ENCODE peak calls at places on chromosomes 13 and 19, in nine cellular contexts. G, K, P, A, O, L, D, Y and Z are unnamed samples.

GRCh38 chr19:10000171-10000826 is 10.0 kb downstream of the COL5A3 start:
- DNase-seq in G (peak), K (peak), P (peak), A (peak), O (peak), L (peak), D (peak), Y (peak), Z (peak)

GRCh38 chr13:60453490-60453889 is 56.5 kb downstream of the TDRD3 start:
- DNase-seq in G (peak), K (no peak), P (no peak), A (no peak), O (no peak), L (no peak), D (no peak), Y (no peak), Z (no peak)

GRCh38 chr13:51584731-51585191 is 499 bp downstream of the WDFY2 start:
- DNase-seq in G (peak), K (peak), P (no peak), A (peak), O (peak), L (peak), D (peak), Y (peak), Z (peak)

GRCh38 chr13:84279166-84279565 is 396.9 kb upstream of the SLITRK1 start:
- DNase-seq in G (peak), K (no peak), P (no peak), A (no peak), O (no peak), L (no peak), D (no peak), Y (no peak), Z (no peak)

GRCh38 chr13:51435002-51435578 is 17.7 kb downstream of the INTS6 start:
- DNase-seq in G (peak), K (no peak), P (no peak), A (no peak), O (peak), L (no peak), D (no peak), Y (no peak), Z (peak)

GRCh38 chr19:29944415-29945012 is 2.5 kb downstream of the URI1 start:
- DNase-seq in G (no peak), K (no peak), P (no peak), A (no peak), O (no peak), L (no peak), D (no peak), Y (no peak), Z (no peak)

GRCh38 chr19:45038931-45039893 is at the start of gene CLASRP:
- DNase-seq in G (peak), K (peak), P (peak), A (peak), O (peak), L (peak), D (peak), Y (peak), Z (peak)

GRCh38 chr19:4456843-4457653 is 546 bp downstream of the UBXN6 start:
- DNase-seq in G (peak), K (peak), P (peak), A (no peak), O (no peak), L (peak), D (peak), Y (no peak), Z (peak)

GRCh38 chr19:49808762-49809154 is 4.3 kb downstream of the FUZ start:
- DNase-seq in G (peak), K (peak), P (peak), A (peak), O (peak), L (peak), D (peak), Y (peak), Z (peak)

GRCh38 chr19:40585677-40586422 is 9.2 kb downstream of the SHKBP1 start:
- DNase-seq in G (peak), K (no peak), P (no peak), A (no peak), O (peak), L (no peak), D (no peak), Y (no peak), Z (no peak)

GRCh38 chr19:40582467-40582866 is 5.8 kb downstream of the SHKBP1 start:
- DNase-seq in G (no peak), K (no peak), P (no peak), A (no peak), O (no peak), L (no peak), D (no peak), Y (no peak), Z (no peak)

GRCh38 chr19:40585241-40585640 is 8.6 kb downstream of the SHKBP1 start:
- DNase-seq in G (no peak), K (no peak), P (no peak), A (no peak), O (no peak), L (no peak), D (no peak), Y (no peak), Z (no peak)

GRCh38 chr19:40583283-40583682 is 6.6 kb downstream of the SHKBP1 start:
- DNase-seq in G (no peak), K (no peak), P (no peak), A (no peak), O (no peak), L (no peak), D (no peak), Y (no peak), Z (no peak)

DNA sequence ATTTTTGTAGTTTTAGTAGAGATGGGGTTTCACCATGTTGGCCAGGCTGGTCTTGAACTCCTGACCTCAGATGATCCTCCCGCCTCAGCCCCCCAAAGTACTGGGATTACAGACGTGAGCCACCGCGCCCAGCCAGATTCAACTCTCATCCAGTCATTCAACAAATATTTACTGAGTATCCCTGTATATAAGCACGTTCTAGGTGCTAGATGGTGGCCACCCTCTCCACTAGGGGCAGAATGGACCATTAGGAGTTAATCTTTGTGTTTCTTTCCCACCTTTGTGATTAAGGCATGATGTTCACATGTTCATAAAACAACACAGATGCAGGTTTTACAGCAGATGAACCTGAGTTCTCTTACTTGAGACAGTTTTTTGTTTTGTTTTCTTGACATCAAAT is 7.3 kb downstream of the SHKBP1 start:
- DNase-seq in G (no peak), K (no peak), P (no peak), A (no peak), O (peak), L (no peak), D (no peak), Y (no peak), Z (no peak)
- TF ChIP-seq POLR2A in G (no peak), K (no peak), P (no peak), A (no peak), O (no peak), L (no peak), D (no peak), Y (no peak), Z (no peak)

GRCh38 chr13:97259787-97260641 is 37.9 kb downstream of the MBNL2 start:
- DNase-seq in G (peak), K (no peak), P (no peak), A (no peak), O (peak), L (no peak), D (no peak), Y (no peak), Z (peak)

GRCh38 chr13:97256343-97256783 is 34.2 kb downstream of the MBNL2 start:
- DNase-seq in G (peak), K (no peak), P (no peak), A (no peak), O (peak), L (no peak), D (no peak), Y (no peak), Z (peak)

GRCh38 chr13:97257228-97257755 is 35.2 kb downstream of the MBNL2 start:
- DNase-seq in G (no peak), K (no peak), P (no peak), A (no peak), O (peak), L (no peak), D (no peak), Y (no peak), Z (no peak)

GRCh38 chr13:97258801-97259200 is 36.7 kb downstream of the MBNL2 start:
- DNase-seq in G (peak), K (peak), P (no peak), A (no peak), O (no peak), L (no peak), D (no peak), Y (no peak), Z (peak)

DNA sequence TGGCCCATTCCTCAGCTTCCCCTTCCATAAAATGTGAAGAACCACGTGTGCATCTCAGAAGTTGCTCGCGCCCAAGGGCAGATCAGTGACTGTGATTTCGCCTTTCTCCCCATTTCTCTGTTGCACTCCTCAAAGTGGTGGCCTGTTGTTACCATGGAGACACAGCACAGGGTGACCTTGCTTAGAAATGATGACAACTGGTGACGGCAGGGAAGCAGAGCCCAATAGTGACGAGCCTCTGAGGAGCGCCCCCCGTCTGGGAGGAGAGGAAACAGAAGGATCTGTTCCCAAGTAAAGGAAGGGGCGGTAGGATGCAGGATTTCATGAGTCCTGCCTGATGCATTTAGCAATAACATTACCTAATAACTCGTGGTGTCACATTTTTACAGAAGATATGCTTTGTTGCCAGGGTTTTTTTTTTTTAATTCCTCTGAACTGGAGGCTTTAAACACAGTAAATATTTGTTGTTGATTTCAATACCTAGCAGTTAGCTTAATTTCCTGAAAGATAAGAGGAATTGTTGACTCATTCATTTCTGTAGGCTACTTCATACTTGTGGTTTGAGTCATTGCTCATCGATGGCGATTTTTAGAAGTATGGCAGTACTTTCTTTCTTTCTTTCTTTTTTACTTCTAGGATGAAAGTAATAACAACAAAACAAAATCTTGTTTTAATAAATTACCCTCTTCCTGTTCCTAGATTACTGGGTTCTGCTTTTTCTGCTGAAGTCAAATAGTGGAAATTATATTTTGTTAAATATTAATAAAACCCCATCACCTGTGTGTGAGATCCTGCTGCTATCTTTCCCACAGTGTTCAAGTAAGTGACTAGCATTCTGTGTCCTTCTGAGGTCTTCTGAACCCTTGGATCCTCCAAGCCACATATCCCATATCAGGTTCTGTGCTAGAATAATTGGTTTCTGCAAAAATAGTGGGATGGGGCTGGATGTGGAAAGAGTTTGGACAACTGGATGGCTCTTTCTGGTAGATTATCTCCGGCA is 36.0 kb downstream of the MBNL2 start:
- DNase-seq in G (peak), K (no peak), P (no peak), A (no peak), O (peak), L (no peak), D (no peak), Y (peak), Z (peak)
- TF ChIP-seq POLR2A in G (no peak), K (no peak), P (no peak), A (no peak), O (no peak), L (no peak), D (no peak), Y (no peak), Z (peak)

DNA sequence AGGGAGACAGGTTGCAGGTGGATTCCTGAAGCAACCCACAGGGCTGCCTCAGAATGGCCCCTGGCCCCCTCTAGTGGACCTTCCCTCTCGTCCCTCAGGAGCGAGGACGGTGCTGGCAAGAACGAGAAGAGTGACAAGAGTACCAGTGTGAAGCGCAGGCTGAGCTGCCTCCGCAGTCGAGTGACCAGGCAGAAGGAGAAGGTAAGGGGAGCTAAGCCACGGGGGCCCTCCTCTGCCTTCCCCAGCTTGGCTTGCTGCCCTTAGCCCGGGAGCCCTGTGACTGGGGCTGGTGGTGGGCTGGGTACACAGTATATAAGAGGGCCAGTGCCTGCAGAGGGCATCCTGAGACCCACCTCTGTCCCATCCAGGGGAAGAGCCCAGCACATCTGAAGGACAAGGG is 34.0 kb downstream of the ARHGEF18 start:
- DNase-seq in G (no peak), K (peak), P (no peak), A (no peak), O (no peak), L (no peak), D (no peak), Y (no peak), Z (no peak)
- TF ChIP-seq POLR2A in G (no peak), K (no peak), P (no peak), A (no peak), O (no peak), L (no peak), D (no peak), Y (no peak), Z (no peak)

DNA sequence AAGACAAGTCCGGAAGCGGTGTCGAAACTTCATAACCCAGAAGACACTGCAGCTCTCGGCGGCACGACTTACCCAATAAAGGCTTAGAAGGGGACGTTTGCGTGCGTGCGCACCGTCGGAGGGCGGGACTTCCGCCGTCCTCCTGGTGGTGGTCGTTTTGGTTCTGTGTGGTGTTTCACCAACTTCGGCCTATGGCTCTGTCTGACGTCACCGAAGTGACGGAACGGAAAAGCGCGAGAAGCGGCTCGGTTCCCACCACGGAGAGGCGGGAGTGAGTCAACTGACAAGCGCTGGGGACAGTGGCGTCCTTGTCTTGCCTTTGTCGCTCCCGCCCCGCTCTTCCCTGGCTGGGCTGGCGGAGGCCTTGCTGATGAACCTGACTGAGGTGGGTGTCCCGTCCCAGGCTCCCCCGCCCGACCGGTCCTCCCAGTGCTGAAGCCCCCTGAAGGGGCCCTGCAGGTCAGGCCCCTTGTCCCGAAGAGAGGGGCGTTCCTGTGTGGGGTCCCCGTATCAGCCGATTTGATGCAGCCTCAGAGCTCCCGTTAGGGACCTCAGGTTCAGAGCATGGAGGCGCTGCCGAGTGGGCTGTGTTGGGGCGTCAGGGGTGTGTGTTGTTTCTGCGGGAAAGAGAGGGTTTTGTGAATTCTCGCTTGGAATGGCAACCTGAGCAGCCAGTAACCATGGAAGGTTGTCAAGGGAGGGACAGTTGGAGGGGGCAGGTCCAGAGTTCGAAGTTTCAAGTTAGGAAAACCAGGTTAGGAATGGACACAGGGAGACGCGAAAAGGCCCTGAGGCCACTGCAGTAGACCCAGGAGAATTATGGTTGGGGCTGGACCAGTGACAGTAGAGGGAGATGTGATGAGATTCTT is at the start of gene ZNF548:
- DNase-seq in G (peak), K (peak), P (peak), A (peak), O (peak), L (peak), D (peak), Y (peak), Z (peak)
- TF ChIP-seq POLR2A in G (peak), K (no peak), P (peak), A (peak), O (no peak), L (peak), D (peak), Y (peak), Z (peak)

DNA sequence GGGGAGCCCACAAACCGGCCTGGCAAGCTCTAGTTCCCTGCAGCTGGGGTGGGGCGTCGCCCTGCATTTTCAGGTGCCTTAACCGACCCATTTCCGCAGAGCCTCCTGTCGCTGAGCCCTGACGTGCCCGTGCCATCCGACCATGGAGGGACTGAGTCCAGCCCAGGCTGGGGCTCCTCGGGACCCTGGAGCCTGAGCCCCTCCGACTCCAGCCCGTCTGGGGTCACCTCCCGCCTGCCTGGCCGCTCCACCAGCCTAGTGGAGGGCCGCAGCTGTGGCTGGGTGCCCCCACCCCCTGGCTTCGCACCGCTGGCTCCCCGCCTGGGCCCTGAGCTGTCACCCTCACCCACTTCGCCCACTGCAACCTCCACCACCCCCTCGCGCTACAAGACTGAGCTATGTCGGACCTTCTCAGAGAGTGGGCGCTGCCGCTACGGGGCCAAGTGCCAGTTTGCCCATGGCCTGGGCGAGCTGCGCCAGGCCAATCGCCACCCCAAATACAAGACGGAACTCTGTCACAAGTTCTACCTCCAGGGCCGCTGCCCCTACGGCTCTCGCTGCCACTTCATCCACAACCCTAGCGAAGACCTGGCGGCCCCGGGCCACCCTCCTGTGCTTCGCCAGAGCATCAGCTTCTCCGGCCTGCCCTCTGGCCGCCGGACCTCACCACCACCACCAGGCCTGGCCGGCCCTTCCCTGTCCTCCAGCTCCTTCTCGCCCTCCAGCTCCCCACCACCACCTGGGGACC is 1.2 kb downstream of the ZFP36 start:
- DNase-seq in G (no peak), K (peak), P (peak), A (no peak), O (peak), L (peak), D (no peak), Y (peak), Z (peak)
- TF ChIP-seq POLR2A in G (no peak), K (no peak), P (peak), A (peak), O (no peak), L (peak), D (peak), Y (no peak), Z (peak)

DNA sequence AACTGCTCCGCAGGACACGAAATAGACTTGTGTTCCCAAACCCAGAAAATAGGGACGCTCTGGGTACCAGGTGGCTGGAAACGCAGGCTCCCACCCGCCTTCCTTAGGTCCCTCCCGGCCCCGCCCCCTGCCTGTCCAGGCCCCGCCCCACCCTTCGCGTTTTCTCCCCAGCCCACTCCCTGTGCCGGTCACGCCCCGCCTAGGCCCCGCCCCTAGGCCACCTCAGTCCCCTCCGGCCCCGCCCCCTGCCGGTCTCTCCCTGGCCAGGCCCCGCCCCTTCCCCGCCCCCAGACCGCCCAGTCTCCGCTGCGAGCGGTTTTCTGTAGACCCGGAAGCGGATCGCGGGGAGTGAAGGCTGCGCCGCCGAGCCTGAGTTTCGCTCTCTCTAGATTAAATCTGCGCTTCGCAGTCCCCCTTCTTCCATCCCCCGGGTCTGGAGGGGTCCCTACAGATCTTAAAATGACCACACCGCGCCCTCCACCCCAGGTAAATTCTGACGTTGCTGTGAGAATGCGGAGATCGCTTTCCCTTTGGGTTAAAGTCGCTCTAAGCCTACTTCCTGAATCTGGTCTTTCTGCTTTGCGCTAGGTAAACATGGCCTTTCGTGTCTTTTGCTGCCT is 3.7 kb upstream of the ZNF665 start:
- DNase-seq in G (peak), K (peak), P (peak), A (peak), O (no peak), L (peak), D (peak), Y (peak), Z (peak)
- TF ChIP-seq POLR2A in G (peak), K (no peak), P (peak), A (peak), O (no peak), L (peak), D (peak), Y (peak), Z (no peak)

GRCh38 chr19:58543826-58544590 is at the start of gene TRIM28:
- DNase-seq in G (peak), K (peak), P (peak), A (peak), O (peak), L (peak), D (peak), Y (peak), Z (no peak)
- TF ChIP-seq POLR2A in G (peak), K (peak), P (peak), A (peak), O (peak), L (peak), D (peak), Y (peak), Z (peak)

GRCh38 chr19:7533925-7534480 is 1.5 kb upstream of the PNPLA6 start:
- DNase-seq in G (peak), K (peak), P (peak), A (peak), O (peak), L (peak), D (peak), Y (peak), Z (peak)
- TF ChIP-seq POLR2A in G (no peak), K (no peak), P (peak), A (peak), O (peak), L (peak), D (no peak), Y (peak), Z (peak)